ENCODE peak calls at places on chromosomes 6 and 20, in six cellular contexts. I is NCI-H748 treated with DMSO at 0.1 percent for 48 hours; L is effector CD4-positive, alpha-beta T cell; M is nucleus accumbens; K is CD8-positive, alpha-beta memory T cell; J is NCI-H1092 treated with DMSO at 0.1 percent for 48 hours. S is an unnamed sample.

GRCh38 chr6:30813623-30814136 is 69.3 kb upstream of the IER3 start:
- DNase-seq in I (no peak), L (no peak), M (no peak), K (no peak), J (no peak), S (no peak)

GRCh38 chr6:39280247-39280731 is 33.9 kb downstream of the KCNK17 start:
- DNase-seq in I (no peak), L (no peak), M (no peak), K (no peak), J (no peak), S (no peak)

GRCh38 chr20:23663180-23663579 is 25.4 kb upstream of the CST3 start:
- DNase-seq in I (no peak), L (no peak), M (no peak), K (no peak), J (no peak), S (no peak)

GRCh38 chr6:106534564-106534982 is 94.7 kb downstream of the RTN4IP1 start:
- DNase-seq in I (no peak), L (no peak), M (no peak), K (no peak), J (no peak), S (no peak)

GRCh38 chr6:27178001-27178730 is 69.3 kb upstream of the PRSS16 start:
- DNase-seq in I (peak), L (peak), M (no peak), K (peak), J (no peak), S (no peak)

GRCh38 chr6:27867051-27867940 is 44.9 kb downstream of the OR2B2 start:
- DNase-seq in I (peak), L (peak), M (no peak), K (peak), J (peak), S (peak)

GRCh38 chr6:27630727-27631613 is 158.1 kb upstream of the ZNF184 start:
- DNase-seq in I (peak), L (no peak), M (peak), K (no peak), J (peak), S (peak)

GRCh38 chr20:1375515-1375914 is 17.3 kb downstream of the FKBP1A start:
- DNase-seq in I (no peak), L (no peak), M (no peak), K (no peak), J (no peak), S (no peak)

GRCh38 chr6:36827261-36828079 is 11.8 kb downstream of the CPNE5 start:
- DNase-seq in I (no peak), L (no peak), M (no peak), K (no peak), J (no peak), S (no peak)

GRCh38 chr6:85669735-85670194 is 27.1 kb upstream of the SYNCRIP start:
- DNase-seq in I (no peak), L (peak), M (no peak), K (peak), J (no peak), S (no peak)

GRCh38 chr20:4978050-4978918 is 23.0 kb downstream of the SLC23A2 start:
- DNase-seq in I (no peak), L (no peak), M (no peak), K (no peak), J (no peak), S (no peak)

GRCh38 chr6:158286413-158286812 is 25.9 kb upstream of the TULP4 start:
- DNase-seq in I (no peak), L (no peak), M (no peak), K (no peak), J (no peak), S (no peak)

GRCh38 chr6:104940881-104941693 is 15.8 kb upstream of the LIN28B start:
- DNase-seq in I (no peak), L (peak), M (peak), K (no peak), J (peak), S (peak)

GRCh38 chr20:24350923-24351368 is 118.5 kb upstream of the SYNDIG1 start:
- DNase-seq in I (no peak), L (no peak), M (no peak), K (no peak), J (no peak), S (no peak)

GRCh38 chr6:31689249-31690110 is 8.6 kb upstream of the LY6G5C start:
- DNase-seq in I (no peak), L (no peak), M (no peak), K (no peak), J (no peak), S (no peak)

GRCh38 chr20:64142546-64142945 is 21.7 kb upstream of the MYT1 start:
- DNase-seq in I (peak), L (no peak), M (no peak), K (no peak), J (peak), S (peak)

GRCh38 chr20:1127840-1128239 is 9.4 kb downstream of the PSMF1 start:
- DNase-seq in I (no peak), L (no peak), M (no peak), K (no peak), J (no peak), S (no peak)

S was measured in dorsolateral prefrontal cortex.